ENCODE peak calls at places on chromosome 21, in six cellular contexts. One of them, this sample, is unnamed.

GRCh38 chr21:35635261-35635660 is 425.1 kb downstream of the SETD4 start:
- DNase-seq in CD8-positive, alpha-beta memory T cell: no peak
- DNase-seq in activated T-cell treated with anti-CD3 and anti-CD28 coated beads for 1 hour: no peak
- DNase-seq in SW480: peak; percentile 70
- DNase-seq in heart right ventricle: no peak
- DNase-seq in mucosa of descending colon: no peak
- DNase-seq in this sample: no peak

GRCh38 chr21:33948096-33948950 is 32.7 kb upstream of the ATP5PO start:
- DNase-seq in CD8-positive, alpha-beta memory T cell: peak; percentile 78
- DNase-seq in activated T-cell treated with anti-CD3 and anti-CD28 coated beads for 1 hour: peak; percentile 69
- DNase-seq in SW480: peak; percentile 93
- DNase-seq in heart right ventricle: peak; percentile 50
- DNase-seq in mucosa of descending colon: peak; percentile 86
- DNase-seq in this sample: peak; percentile 64

GRCh38 chr21:23601549-23601948 is 2005.7 kb downstream of the MRPL39 start:
- DNase-seq in CD8-positive, alpha-beta memory T cell: no peak
- DNase-seq in activated T-cell treated with anti-CD3 and anti-CD28 coated beads for 1 hour: no peak
- DNase-seq in SW480: no peak
- DNase-seq in heart right ventricle: no peak
- DNase-seq in mucosa of descending colon: no peak
- DNase-seq in this sample: no peak

GRCh38 chr21:27480841-27481261 is 514.0 kb upstream of the ADAMTS5 start:
- DNase-seq in CD8-positive, alpha-beta memory T cell: no peak
- DNase-seq in activated T-cell treated with anti-CD3 and anti-CD28 coated beads for 1 hour: no peak
- DNase-seq in SW480: peak; percentile 91
- DNase-seq in heart right ventricle: no peak
- DNase-seq in mucosa of descending colon: no peak
- DNase-seq in this sample: no peak

GRCh38 chr21:38471766-38472165 is 26.5 kb downstream of the ERG start:
- DNase-seq in CD8-positive, alpha-beta memory T cell: no peak
- DNase-seq in activated T-cell treated with anti-CD3 and anti-CD28 coated beads for 1 hour: no peak
- DNase-seq in SW480: no peak
- DNase-seq in heart right ventricle: no peak
- DNase-seq in mucosa of descending colon: no peak
- DNase-seq in this sample: no peak

GRCh38 chr21:19853709-19854575 is 1144.3 kb upstream of the NCAM2 start:
- DNase-seq in CD8-positive, alpha-beta memory T cell: no peak
- DNase-seq in activated T-cell treated with anti-CD3 and anti-CD28 coated beads for 1 hour: no peak
- DNase-seq in SW480: peak; percentile 27
- DNase-seq in heart right ventricle: no peak
- DNase-seq in mucosa of descending colon: no peak
- DNase-seq in this sample: peak; percentile 37

GRCh38 chr21:45243603-45244002 is 44.1 kb downstream of the POFUT2 start:
- DNase-seq in CD8-positive, alpha-beta memory T cell: no peak
- DNase-seq in activated T-cell treated with anti-CD3 and anti-CD28 coated beads for 1 hour: no peak
- DNase-seq in SW480: no peak
- DNase-seq in heart right ventricle: no peak
- DNase-seq in mucosa of descending colon: no peak
- DNase-seq in this sample: no peak

GRCh38 chr21:39346671-39347327 is 2.1 kb downstream of the HMGN1 start:
- DNase-seq in CD8-positive, alpha-beta memory T cell: no peak
- DNase-seq in activated T-cell treated with anti-CD3 and anti-CD28 coated beads for 1 hour: no peak
- DNase-seq in SW480: no peak
- DNase-seq in heart right ventricle: no peak
- DNase-seq in mucosa of descending colon: no peak
- DNase-seq in this sample: no peak

GRCh38 chr21:42991992-42992740 is 17.8 kb downstream of the PKNOX1 start:
- DNase-seq in CD8-positive, alpha-beta memory T cell: no peak
- DNase-seq in activated T-cell treated with anti-CD3 and anti-CD28 coated beads for 1 hour: no peak
- DNase-seq in SW480: no peak
- DNase-seq in heart right ventricle: peak; percentile 37
- DNase-seq in mucosa of descending colon: no peak
- DNase-seq in this sample: peak; percentile 76

GRCh38 chr21:39630827-39631226 is 18.1 kb downstream of the B3GALT5 start:
- DNase-seq in CD8-positive, alpha-beta memory T cell: no peak
- DNase-seq in activated T-cell treated with anti-CD3 and anti-CD28 coated beads for 1 hour: no peak
- DNase-seq in SW480: peak; percentile 43
- DNase-seq in heart right ventricle: no peak
- DNase-seq in mucosa of descending colon: no peak
- DNase-seq in this sample: no peak

GRCh38 chr21:33101300-33102005 is 31.5 kb downstream of the OLIG1 start:
- DNase-seq in CD8-positive, alpha-beta memory T cell: no peak
- DNase-seq in activated T-cell treated with anti-CD3 and anti-CD28 coated beads for 1 hour: no peak
- DNase-seq in SW480: no peak
- DNase-seq in heart right ventricle: no peak
- DNase-seq in mucosa of descending colon: no peak
- DNase-seq in this sample: no peak

GRCh38 chr21:20971296-20971921 is 26.8 kb upstream of the NCAM2 start:
- DNase-seq in CD8-positive, alpha-beta memory T cell: no peak
- DNase-seq in activated T-cell treated with anti-CD3 and anti-CD28 coated beads for 1 hour: no peak
- DNase-seq in SW480: peak; percentile 80
- DNase-seq in heart right ventricle: peak; percentile 21
- DNase-seq in mucosa of descending colon: no peak
- DNase-seq in this sample: peak; percentile 63

GRCh38 chr21:25515484-25516405 is 91.5 kb downstream of the MRPL39 start:
- DNase-seq in CD8-positive, alpha-beta memory T cell: no peak
- DNase-seq in activated T-cell treated with anti-CD3 and anti-CD28 coated beads for 1 hour: no peak
- DNase-seq in SW480: peak; percentile 10
- DNase-seq in heart right ventricle: no peak
- DNase-seq in mucosa of descending colon: no peak
- DNase-seq in this sample: no peak

GRCh38 chr21:42845296-42845965 is 33.9 kb downstream of the WDR4 start:
- DNase-seq in CD8-positive, alpha-beta memory T cell: no peak
- DNase-seq in activated T-cell treated with anti-CD3 and anti-CD28 coated beads for 1 hour: no peak
- DNase-seq in SW480: no peak
- DNase-seq in heart right ventricle: peak; percentile 49
- DNase-seq in mucosa of descending colon: peak; percentile 33
- DNase-seq in this sample: peak; percentile 70

GRCh38 chr21:44695176-44695575 is 1.8 kb upstream of the KRTAP10-12 start:
- DNase-seq in CD8-positive, alpha-beta memory T cell: no peak
- DNase-seq in activated T-cell treated with anti-CD3 and anti-CD28 coated beads for 1 hour: no peak
- DNase-seq in SW480: no peak
- DNase-seq in heart right ventricle: no peak
- DNase-seq in mucosa of descending colon: no peak
- DNase-seq in this sample: no peak

GRCh38 chr21:26966978-26967913 is at the start of gene ADAMTS5:
- DNase-seq in CD8-positive, alpha-beta memory T cell: no peak
- DNase-seq in activated T-cell treated with anti-CD3 and anti-CD28 coated beads for 1 hour: no peak
- DNase-seq in SW480: no peak
- DNase-seq in heart right ventricle: peak; percentile 55
- DNase-seq in mucosa of descending colon: peak; percentile 55
- DNase-seq in this sample: peak; percentile 67

GRCh38 chr21:44323591-44323990 is 15.6 kb downstream of the CFAP410 start:
- DNase-seq in CD8-positive, alpha-beta memory T cell: no peak
- DNase-seq in activated T-cell treated with anti-CD3 and anti-CD28 coated beads for 1 hour: no peak
- DNase-seq in SW480: no peak
- DNase-seq in heart right ventricle: no peak
- DNase-seq in mucosa of descending colon: no peak
- DNase-seq in this sample: no peak

GRCh38 chr21:39924577-39925308 is 57.5 kb downstream of the PCP4 start:
- DNase-seq in CD8-positive, alpha-beta memory T cell: no peak
- DNase-seq in activated T-cell treated with anti-CD3 and anti-CD28 coated beads for 1 hour: no peak
- DNase-seq in SW480: no peak
- DNase-seq in heart right ventricle: no peak
- DNase-seq in mucosa of descending colon: no peak
- DNase-seq in this sample: no peak

GRCh38 chr21:37758997-37759396 is 157.3 kb downstream of the KCNJ6 start:
- DNase-seq in CD8-positive, alpha-beta memory T cell: no peak
- DNase-seq in activated T-cell treated with anti-CD3 and anti-CD28 coated beads for 1 hour: no peak
- DNase-seq in SW480: peak; percentile 70
- DNase-seq in heart right ventricle: no peak
- DNase-seq in mucosa of descending colon: no peak
- DNase-seq in this sample: no peak

GRCh38 chr21:31447477-31447876 is 103.4 kb upstream of the TIAM1 start:
- DNase-seq in CD8-positive, alpha-beta memory T cell: no peak
- DNase-seq in activated T-cell treated with anti-CD3 and anti-CD28 coated beads for 1 hour: no peak
- DNase-seq in SW480: no peak
- DNase-seq in heart right ventricle: no peak
- DNase-seq in mucosa of descending colon: no peak
- DNase-seq in this sample: no peak

GRCh38 chr21:44074315-44074958 is 32.8 kb upstream of the PWP2 start:
- DNase-seq in CD8-positive, alpha-beta memory T cell: peak; percentile 45
- DNase-seq in activated T-cell treated with anti-CD3 and anti-CD28 coated beads for 1 hour: no peak
- DNase-seq in SW480: no peak
- DNase-seq in heart right ventricle: no peak
- DNase-seq in mucosa of descending colon: no peak
- DNase-seq in this sample: no peak

GRCh38 chr21:15754640-15755039 is 24.9 kb downstream of the USP25 start:
- DNase-seq in CD8-positive, alpha-beta memory T cell: no peak
- DNase-seq in activated T-cell treated with anti-CD3 and anti-CD28 coated beads for 1 hour: no peak
- DNase-seq in SW480: no peak
- DNase-seq in heart right ventricle: no peak
- DNase-seq in mucosa of descending colon: no peak
- DNase-seq in this sample: no peak

GRCh38 chr21:34510148-34511142 is 1.6 kb downstream of the KCNE1 start:
- DNase-seq in CD8-positive, alpha-beta memory T cell: no peak
- DNase-seq in activated T-cell treated with anti-CD3 and anti-CD28 coated beads for 1 hour: no peak
- DNase-seq in SW480: peak; percentile 46
- DNase-seq in heart right ventricle: peak; percentile 84
- DNase-seq in mucosa of descending colon: peak; percentile 84
- DNase-seq in this sample: peak; percentile 89

GRCh38 chr21:26148071-26148470 is 22.5 kb downstream of the APP start:
- DNase-seq in CD8-positive, alpha-beta memory T cell: no peak
- DNase-seq in activated T-cell treated with anti-CD3 and anti-CD28 coated beads for 1 hour: no peak
- DNase-seq in SW480: peak; percentile 13
- DNase-seq in heart right ventricle: peak; percentile 25
- DNase-seq in mucosa of descending colon: no peak
- DNase-seq in this sample: no peak

GRCh38 chr21:42332557-42332956 is 17.3 kb upstream of the TFF3 start:
- DNase-seq in CD8-positive, alpha-beta memory T cell: no peak
- DNase-seq in activated T-cell treated with anti-CD3 and anti-CD28 coated beads for 1 hour: no peak
- DNase-seq in SW480: no peak
- DNase-seq in heart right ventricle: no peak
- DNase-seq in mucosa of descending colon: no peak
- DNase-seq in this sample: no peak

GRCh38 chr21:27371688-27372331 is 404.9 kb upstream of the ADAMTS5 start:
- DNase-seq in CD8-positive, alpha-beta memory T cell: no peak
- DNase-seq in activated T-cell treated with anti-CD3 and anti-CD28 coated beads for 1 hour: no peak
- DNase-seq in SW480: no peak
- DNase-seq in heart right ventricle: no peak
- DNase-seq in mucosa of descending colon: no peak
- DNase-seq in this sample: no peak

GRCh38 chr21:15837603-15838002 is 107.8 kb downstream of the USP25 start:
- DNase-seq in CD8-positive, alpha-beta memory T cell: no peak
- DNase-seq in activated T-cell treated with anti-CD3 and anti-CD28 coated beads for 1 hour: no peak
- DNase-seq in SW480: no peak
- DNase-seq in heart right ventricle: no peak
- DNase-seq in mucosa of descending colon: no peak
- DNase-seq in this sample: no peak

GRCh38 chr21:45304945-45305344 is 17.2 kb upstream of the POFUT2 start:
- DNase-seq in CD8-positive, alpha-beta memory T cell: no peak
- DNase-seq in activated T-cell treated with anti-CD3 and anti-CD28 coated beads for 1 hour: no peak
- DNase-seq in SW480: no peak
- DNase-seq in heart right ventricle: peak; percentile 9
- DNase-seq in mucosa of descending colon: peak; percentile 37
- DNase-seq in this sample: peak; percentile 25

GRCh38 chr21:39105341-39105765 is 77.9 kb downstream of the PSMG1 start:
- DNase-seq in CD8-positive, alpha-beta memory T cell: no peak
- DNase-seq in activated T-cell treated with anti-CD3 and anti-CD28 coated beads for 1 hour: no peak
- DNase-seq in SW480: no peak
- DNase-seq in heart right ventricle: no peak
- DNase-seq in mucosa of descending colon: no peak
- DNase-seq in this sample: no peak

GRCh38 chr21:45468051-45468970 is 63.3 kb downstream of the COL18A1 start:
- DNase-seq in CD8-positive, alpha-beta memory T cell: no peak
- DNase-seq in activated T-cell treated with anti-CD3 and anti-CD28 coated beads for 1 hour: no peak
- DNase-seq in SW480: no peak
- DNase-seq in heart right ventricle: peak; percentile 17
- DNase-seq in mucosa of descending colon: peak; percentile 40
- DNase-seq in this sample: peak; percentile 45

GRCh38 chr21:26140185-26140584 is 30.4 kb downstream of the APP start:
- DNase-seq in CD8-positive, alpha-beta memory T cell: no peak
- DNase-seq in activated T-cell treated with anti-CD3 and anti-CD28 coated beads for 1 hour: no peak
- DNase-seq in SW480: peak; percentile 47
- DNase-seq in heart right ventricle: peak; percentile 30
- DNase-seq in mucosa of descending colon: no peak
- DNase-seq in this sample: peak; percentile 59